ENCODE peak calls at places on chromosome 18, in ten cellular contexts. K is erythroblast; S is NCI-H524; G is activated CD8-positive, alpha-beta memory T cell treated with anti-CD3 and anti-CD28 coated beads for 48 hours; E is substantia nigra; P is A172; W is central memory CD4-positive, alpha-beta T cell; J is glutamatergic neuron; D is esophagus squamous epithelium; Y is germinal center. I is an unnamed sample.

GRCh38 chr18:77208969-77209368 is 40.7 kb upstream of the GALR1 start:
- DNase-seq in K (peak; percentile 32), S (no peak), G (no peak), E (no peak), P (peak; percentile 78), W (peak; percentile 47), J (no peak), D (no peak), Y (peak; percentile 55), I (no peak)

GRCh38 chr18:48909721-48910120 is 41.0 kb downstream of the SMAD7 start:
- DNase-seq in K (no peak), S (no peak), G (no peak), E (no peak), P (no peak), W (peak; percentile 28), J (no peak), D (no peak), Y (no peak), I (no peak)

GRCh38 chr18:78583739-78584066 is 395.9 kb upstream of the SALL3 start:
- DNase-seq in K (no peak), S (no peak), G (no peak), E (no peak), P (no peak), W (no peak), J (no peak), D (no peak), Y (no peak), I (no peak)

GRCh38 chr18:23689031-23689615 is at the start of gene LAMA3:
- DNase-seq in K (no peak), S (peak; percentile 33), G (peak; percentile 11), E (peak; percentile 2), P (peak; percentile 40), W (peak; percentile 18), J (no peak), D (no peak), Y (peak; percentile 6), I (peak; percentile 54)

GRCh38 chr18:48940854-48941531 is 9.8 kb downstream of the SMAD7 start:
- DNase-seq in K (no peak), S (no peak), G (peak; percentile 41), E (no peak), P (no peak), W (peak; percentile 97), J (no peak), D (no peak), Y (peak; percentile 80), I (no peak)

GRCh38 chr18:61602836-61603235 is 269.6 kb downstream of the CDH20 start:
- DNase-seq in K (no peak), S (no peak), G (no peak), E (no peak), P (peak; percentile 22), W (no peak), J (no peak), D (no peak), Y (no peak), I (no peak)

GRCh38 chr18:78407456-78407823 is 572.2 kb upstream of the SALL3 start:
- DNase-seq in K (no peak), S (no peak), G (no peak), E (no peak), P (no peak), W (no peak), J (no peak), D (no peak), Y (no peak), I (peak; percentile 72)

GRCh38 chr18:29218101-29218500 is 1041.2 kb upstream of the CDH2 start:
- DNase-seq in K (no peak), S (no peak), G (no peak), E (no peak), P (no peak), W (no peak), J (no peak), D (no peak), Y (no peak), I (no peak)

GRCh38 chr18:77071711-77072292 is 60.8 kb downstream of the MBP start:
- DNase-seq in K (no peak), S (no peak), G (no peak), E (no peak), P (peak; percentile 77), W (peak; percentile 85), J (no peak), D (no peak), Y (no peak), I (no peak)

GRCh38 chr18:25237571-25238267 is 114.2 kb downstream of the ZNF521 start:
- DNase-seq in K (no peak), S (no peak), G (no peak), E (no peak), P (no peak), W (no peak), J (no peak), D (no peak), Y (no peak), I (no peak)

GRCh38 chr18:54222922-54223567 is 1.4 kb downstream of the MBD2 start:
- DNase-seq in K (peak; percentile 47), S (no peak), G (no peak), E (no peak), P (no peak), W (peak; percentile 82), J (no peak), D (no peak), Y (no peak), I (no peak)

GRCh38 chr18:65876310-65876709 is 125.5 kb downstream of the CDH7 start:
- DNase-seq in K (no peak), S (no peak), G (no peak), E (no peak), P (no peak), W (no peak), J (no peak), D (no peak), Y (no peak), I (no peak)

GRCh38 chr18:79402977-79403722 is 7.4 kb downstream of the NFATC1 start:
- DNase-seq in K (peak; percentile 67), S (no peak), G (no peak), E (peak; percentile 29), P (peak; percentile 25), W (no peak), J (peak; percentile 41), D (no peak), Y (peak; percentile 42), I (peak; percentile 95)

GRCh38 chr18:62876106-62876505 is 160.8 kb downstream of the PHLPP1 start:
- DNase-seq in K (no peak), S (no peak), G (no peak), E (no peak), P (no peak), W (no peak), J (no peak), D (no peak), Y (no peak), I (no peak)

GRCh38 chr18:69659142-69659651 is 258.5 kb downstream of the DOK6 start:
- DNase-seq in K (no peak), S (peak; percentile 31), G (no peak), E (no peak), P (no peak), W (no peak), J (no peak), D (no peak), Y (no peak), I (no peak)

GRCh38 chr18:36633961-36634412 is 194.8 kb downstream of the TPGS2 start:
- DNase-seq in K (no peak), S (no peak), G (no peak), E (no peak), P (peak; percentile 52), W (no peak), J (no peak), D (no peak), Y (no peak), I (no peak)

GRCh38 chr18:48819276-48819675 is 131.5 kb downstream of the SMAD7 start:
- DNase-seq in K (no peak), S (no peak), G (no peak), E (no peak), P (no peak), W (no peak), J (peak; percentile 7), D (no peak), Y (no peak), I (no peak)

GRCh38 chr18:35142270-35142605 is 98.6 kb upstream of the ZNF397 start:
- DNase-seq in K (no peak), S (no peak), G (no peak), E (no peak), P (no peak), W (no peak), J (no peak), D (no peak), Y (no peak), I (no peak)

GRCh38 chr18:49531678-49532153 is 30.1 kb upstream of the LIPG start:
- DNase-seq in K (peak; percentile 39), S (no peak), G (no peak), E (no peak), P (no peak), W (no peak), J (no peak), D (no peak), Y (no peak), I (no peak)

GRCh38 chr18:34802938-34803337 is 92.8 kb downstream of the DTNA start:
- DNase-seq in K (no peak), S (no peak), G (no peak), E (no peak), P (no peak), W (no peak), J (no peak), D (no peak), Y (no peak), I (no peak)

GRCh38 chr18:708096-708495 is 4.3 kb downstream of the ENOSF1 start:
- DNase-seq in K (no peak), S (no peak), G (no peak), E (no peak), P (no peak), W (no peak), J (no peak), D (no peak), Y (no peak), I (no peak)

GRCh38 chr18:38047820-38048219 is 482.2 kb upstream of the CELF4 start:
- DNase-seq in K (no peak), S (peak; percentile 20), G (no peak), E (no peak), P (no peak), W (no peak), J (no peak), D (no peak), Y (no peak), I (no peak)

GRCh38 chr18:57737661-57738060 is 65.5 kb downstream of the ATP8B1 start:
- DNase-seq in K (no peak), S (no peak), G (no peak), E (no peak), P (no peak), W (no peak), J (no peak), D (peak; percentile 6), Y (no peak), I (peak; percentile 91)

GRCh38 chr18:54094474-54094873 is 130.0 kb downstream of the MBD2 start:
- DNase-seq in K (no peak), S (no peak), G (no peak), E (no peak), P (no peak), W (no peak), J (no peak), D (no peak), Y (no peak), I (no peak)

GRCh38 chr18:63160172-63160995 is 159.2 kb downstream of the BCL2 start:
- DNase-seq in K (no peak), S (no peak), G (no peak), E (no peak), P (no peak), W (peak; percentile 38), J (no peak), D (no peak), Y (no peak), I (no peak)

GRCh38 chr18:54958711-54959625 is at the start of gene CCDC68:
- DNase-seq in K (peak; percentile 85), S (no peak), G (no peak), E (no peak), P (no peak), W (no peak), J (peak; percentile 38), D (no peak), Y (no peak), I (no peak)

GRCh38 chr18:31274915-31275314 is 43.0 kb upstream of the DSG1 start:
- DNase-seq in K (no peak), S (no peak), G (no peak), E (no peak), P (no peak), W (no peak), J (no peak), D (no peak), Y (no peak), I (peak; percentile 52)

GRCh38 chr18:74897971-74898657 is 300.4 kb downstream of the ZNF407 start:
- DNase-seq in K (no peak), S (no peak), G (no peak), E (no peak), P (peak; percentile 30), W (no peak), J (no peak), D (no peak), Y (no peak), I (no peak)

I was measured in lower leg skin.